ENCODE peak calls at places on chromosome 14, in five cellular contexts. L is tibial artery, E is fibroblast of lung, I is cardiac muscle cell, V is colonic mucosa. R is an unnamed sample.
A peak's percentile ranks its signal among the peaks of the same experiment; 100 is the strongest.

GRCh38 chr14:35883677-35884293 is 57.6 kb downstream of the BRMS1L start:
- DNase-seq in V (no peak), E (peak; percentile 41), I (peak; percentile 50), L (no peak), R (peak; percentile 30)

GRCh38 chr14:82091097-82091496 is 557.4 kb upstream of the SEL1L start:
- DNase-seq in V (no peak), E (no peak), I (no peak), L (no peak), R (no peak)

GRCh38 chr14:81478446-81478845 is 55.2 kb downstream of the SEL1L start:
- DNase-seq in E (no peak), V (no peak), I (no peak), L (no peak), R (no peak)

GRCh38 chr14:73784065-73784987 is 67.3 kb upstream of the PTGR2 start:
- DNase-seq in I (peak; percentile 78), L (peak; percentile 51), E (peak; percentile 71), V (no peak), R (no peak)

GRCh38 chr14:21894003-21894897 is 220.6 kb upstream of the OR4E1 start:
- DNase-seq in L (no peak), E (no peak), I (peak; percentile 10), V (no peak), R (peak; percentile 44)

GRCh38 chr14:104323551-104324175 is 185.3 kb downstream of the KIF26A start:
- DNase-seq in L (no peak), E (no peak), I (no peak), V (peak; percentile 17), R (no peak)

GRCh38 chr14:94769413-94770250 is at the start of gene GSC:
- DNase-seq in E (no peak), L (no peak), V (no peak), I (peak; percentile 57), R (peak; percentile 58)

GRCh38 chr14:79585845-79586244 is 625.5 kb downstream of the DIO2 start:
- DNase-seq in V (no peak), E (peak; percentile 16), I (peak; percentile 57), L (no peak), R (peak; percentile 40)

GRCh38 chr14:89672636-89673279 is 255.7 kb upstream of the FOXN3 start:
- DNase-seq in V (peak; percentile 83), I (peak; percentile 63), L (peak; percentile 35), E (no peak), R (no peak)

GRCh38 chr14:51846631-51847488 is 13.6 kb upstream of the GNG2 start:
- DNase-seq in L (peak; percentile 45), I (peak; percentile 86), E (peak; percentile 60), V (peak; percentile 67), R (peak; percentile 89)

GRCh38 chr14:51283402-51283825 is 43.4 kb downstream of the TMX1 start:
- DNase-seq in V (no peak), L (no peak), I (peak; percentile 93), E (peak; percentile 92), R (peak; percentile 89)

GRCh38 chr14:91140672-91141071 is 26.8 kb downstream of the DGLUCY start:
- DNase-seq in V (peak; percentile 50), E (peak; percentile 25), L (no peak), I (peak; percentile 41), R (peak; percentile 88)

GRCh38 chr14:59273737-59274136 is 85.3 kb downstream of the DAAM1 start:
- DNase-seq in E (no peak), L (no peak), I (no peak), V (no peak), R (no peak)

GRCh38 chr14:64801046-64801445 is 78.7 kb downstream of the SPTB start:
- DNase-seq in I (no peak), E (no peak), L (no peak), V (no peak), R (no peak)

GRCh38 chr14:98685725-98686124 is 586.3 kb downstream of the BCL11B start:
- DNase-seq in I (no peak), L (no peak), V (no peak), E (no peak), R (no peak)

GRCh38 chr14:103185051-103186027 is 62.1 kb downstream of the TNFAIP2 start:
- DNase-seq in I (peak; percentile 51), E (peak; percentile 60), L (no peak), V (no peak), R (peak; percentile 57)

GRCh38 chr14:104844306-104845032 is 20.6 kb upstream of the CEP170B start:
- DNase-seq in E (no peak), L (no peak), V (no peak), I (no peak), R (peak; percentile 72)

GRCh38 chr14:45251912-45252311 is 1.1 kb downstream of the MIS18BP1 start:
- DNase-seq in E (peak; percentile 29), L (no peak), I (peak; percentile 32), V (peak; percentile 24), R (no peak)

GRCh38 chr14:80955434-80955939 is at the start of gene TSHR:
- DNase-seq in V (no peak), E (no peak), I (peak; percentile 23), L (no peak), R (peak; percentile 52)

GRCh38 chr14:69481815-69482568 is 2.5 kb upstream of the PLEKHD1 start:
- DNase-seq in E (no peak), V (no peak), I (no peak), L (no peak), R (no peak)

GRCh38 chr14:105012171-105012985 is 8.5 kb downstream of the CDCA4 start:
- DNase-seq in I (no peak), L (no peak), E (no peak), V (no peak), R (no peak)

GRCh38 chr14:97412933-97413574 is 615.9 kb downstream of the VRK1 start:
- DNase-seq in I (no peak), E (no peak), L (no peak), V (no peak), R (no peak)

GRCh38 chr14:105118646-105119409 is 49.7 kb downstream of the JAG2 start:
- DNase-seq in E (no peak), I (no peak), V (no peak), L (no peak), R (no peak)

GRCh38 chr14:101334656-101335055 is 226.6 kb upstream of the DIO3 start:
- DNase-seq in I (no peak), V (no peak), E (no peak), L (no peak), R (no peak)

GRCh38 chr14:93186961-93187360 is 1.8 kb downstream of the LYSET start:
- DNase-seq in E (no peak), V (no peak), I (no peak), L (no peak), R (no peak)

GRCh38 chr14:71372411-71372838 is 465.2 kb downstream of the PCNX1 start:
- DNase-seq in V (no peak), L (no peak), I (peak; percentile 78), E (peak; percentile 92), R (no peak)

GRCh38 chr14:30005114-30005698 is 77.6 kb upstream of the PRKD1 start:
- DNase-seq in E (peak; percentile 88), I (peak; percentile 86), L (no peak), V (no peak), R (peak; percentile 69)

GRCh38 chr14:101927859-101928258 is 36.5 kb upstream of the DYNC1H1 start:
- DNase-seq in I (peak; percentile 98), V (peak; percentile 61), E (peak; percentile 98), L (peak; percentile 92), R (no peak)

GRCh38 chr14:45664668-45665356 is 411.8 kb upstream of the MIS18BP1 start:
- DNase-seq in E (no peak), L (no peak), I (no peak), V (no peak), R (peak; percentile 73)

GRCh38 chr14:95134304-95134933 is 22.9 kb downstream of the DICER1 start:
- DNase-seq in V (no peak), L (no peak), E (no peak), I (peak; percentile 39), R (no peak)

GRCh38 chr14:23115492-23115850 is 3.6 kb downstream of the CEBPE start:
- DNase-seq in L (no peak), I (no peak), V (no peak), E (no peak), R (no peak)

GRCh38 chr14:74239848-74240793 is 872 bp downstream of the VSX2 start:
- DNase-seq in I (no peak), V (no peak), E (peak; percentile 12), L (no peak), R (peak; percentile 41)

DNA sequence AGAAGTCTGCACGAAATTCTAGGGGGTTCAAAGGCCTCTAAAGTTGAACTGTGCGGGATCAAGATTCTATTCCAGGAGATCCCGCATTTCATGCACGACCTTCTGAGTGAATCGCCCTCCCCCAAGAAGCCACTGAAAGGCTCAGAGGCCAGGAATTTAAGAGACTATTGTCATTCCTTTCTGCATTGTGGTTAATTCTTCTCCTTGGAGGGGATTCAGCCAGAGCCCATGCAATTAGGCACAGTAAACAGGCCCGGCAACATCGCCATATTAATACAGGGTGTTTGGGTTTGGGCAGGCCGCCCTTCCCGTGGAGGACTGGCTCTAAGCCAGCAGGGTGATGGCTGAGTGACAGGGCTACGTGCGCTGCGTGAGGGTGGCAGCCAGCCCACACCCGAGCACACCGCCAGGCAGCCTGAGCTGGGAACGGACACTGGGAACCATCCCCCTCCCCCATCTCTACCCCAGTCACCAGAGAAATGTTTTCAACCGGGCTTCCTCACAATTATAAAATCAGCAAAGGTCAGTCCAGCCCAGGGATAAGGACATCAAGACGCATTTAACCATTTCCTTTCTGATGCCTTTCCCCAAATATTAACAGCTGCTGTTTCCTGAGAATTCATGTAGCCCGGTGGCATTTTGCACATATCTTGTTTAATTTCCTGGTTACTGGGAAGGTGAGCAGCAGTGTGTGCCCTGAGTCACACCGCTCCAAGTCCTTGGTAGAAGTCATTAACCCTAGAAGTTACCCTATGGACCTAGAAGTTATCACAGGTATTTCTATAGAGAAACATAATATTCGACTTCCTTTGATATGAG is 12.5 kb downstream of the EGLN3 start:
- DNase-seq in V (peak; percentile 90), E (no peak), I (peak; percentile 77), L (peak; percentile 60), R (peak; percentile 80)
- H3K4me3 ChIP-seq in V (no peak overlapping the region), E (no peak overlapping the region), I (no peak overlapping the region), L (peak overlapping the region; percentile 30), R (no peak overlapping the region)

DNA sequence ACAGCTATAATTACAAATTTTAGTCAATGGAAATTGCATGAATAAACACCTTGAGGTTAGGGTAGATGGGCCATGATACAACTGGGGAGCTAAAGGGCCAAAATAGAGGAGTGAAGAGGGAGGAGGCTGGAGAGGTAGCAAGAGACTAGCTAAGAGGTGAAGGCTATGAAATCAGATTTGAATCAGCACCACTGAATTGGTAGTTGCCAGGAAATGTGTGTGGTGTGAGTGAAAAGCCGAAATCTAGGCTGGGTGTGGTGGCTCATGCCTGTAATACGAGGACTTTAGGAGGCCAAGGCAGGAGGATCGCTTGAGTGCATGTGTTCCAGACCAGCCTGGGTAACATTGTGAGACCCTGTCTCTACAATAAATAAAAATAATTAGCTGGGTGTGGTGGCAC is 22.7 kb downstream of the YY1 start:
- DNase-seq in L (no peak), I (no peak), V (no peak), E (no peak), R (no peak)
- H3K4me1 ChIP-seq in L (no peaks in the 10 kb centered on the region), I (no peaks in the 10 kb centered on the region), V (peaks cover 5% of the 10 kb centered on the region), E (no peaks in the 10 kb centered on the region), R (peaks cover 4% of the 10 kb centered on the region)

GRCh38 chr14:28151931-28152330 is 614.7 kb upstream of the FOXG1 start:
- DNase-seq in I (no peak), V (no peak), E (no peak), L (no peak), R (no peak)
- H3K4me3 ChIP-seq in I (no peak overlapping the region), V (no peak overlapping the region), E (no peak overlapping the region), L (no peak overlapping the region), R (no peak overlapping the region)

DNA sequence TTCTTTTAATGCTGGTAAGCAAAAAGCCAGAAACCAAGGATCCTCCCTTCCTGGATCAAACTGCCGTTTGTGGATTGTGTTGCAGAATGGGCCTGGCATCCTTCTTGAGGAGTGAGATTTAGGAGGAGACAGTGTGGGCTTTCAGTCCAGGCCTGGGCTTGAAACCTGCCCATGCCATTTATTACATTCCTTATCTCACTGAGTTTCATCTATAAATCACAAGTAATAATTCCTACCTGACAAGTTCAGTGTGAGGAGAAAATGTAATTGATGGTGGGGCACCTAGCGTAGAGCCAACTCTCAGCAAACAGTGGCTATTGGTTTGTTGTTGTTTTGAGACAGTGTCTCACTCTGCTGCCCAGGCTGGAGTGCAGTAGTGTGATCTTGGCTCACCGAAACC is 126.3 kb downstream of the SLC35F4 start:
- DNase-seq in I (no peak), L (no peak), E (no peak), V (no peak), R (no peak)
- H3K4me1 ChIP-seq in I (no peaks in the 10 kb centered on the region), L (no peaks in the 10 kb centered on the region), E (no peaks in the 10 kb centered on the region), V (no peaks in the 10 kb centered on the region), R (no peaks in the 10 kb centered on the region)

R was measured in mesendoderm.